ENCODE peak calls at places on chromosomes 13 and 19, in eight cellular contexts. B is AG09319; C is T-helper 2 cell; H is upper lobe of right lung; I is A549; Q is NB4; E is stimulated activated CD8-positive, alpha-beta memory T cell treated with anti-CD3 and anti-CD28 coated beads, Interleukin-15, amount 100 ng/mL, for 1 hour; V is esophagus squamous epithelium. L is an unnamed sample.

GRCh38 chr13:70623260-70623659 is 515.0 kb upstream of the KLHL1 start:
- DNase-seq in B (no peak), I (no peak), Q (peak), V (no peak), H (no peak), C (no peak), E (no peak), L (no peak)

GRCh38 chr19:18233224-18233825 is 7.1 kb upstream of the PDE4C start:
- DNase-seq in E (peak), V (no peak), I (peak), Q (peak), H (peak), C (no peak), B (no peak), L (no peak)

GRCh38 chr19:677601-678380 is 1.6 kb downstream of the FSTL3 start:
- DNase-seq in Q (no peak), C (no peak), V (no peak), B (no peak), H (peak), I (peak), E (no peak), L (no peak)

GRCh38 chr19:42529248-42529764 is 1.0 kb upstream of the CEACAM1 start:
- DNase-seq in C (peak), Q (peak), E (peak), V (no peak), B (peak), I (peak), H (peak), L (peak)

GRCh38 chr13:107025991-107026390 is 458.1 kb upstream of the ARGLU1 start:
- DNase-seq in I (no peak), V (no peak), C (no peak), E (no peak), B (no peak), Q (no peak), H (no peak), L (no peak)

GRCh38 chr13:45325806-45326205 is 15.2 kb downstream of the TPT1 start:
- DNase-seq in E (no peak), H (no peak), C (no peak), B (no peak), V (no peak), I (no peak), Q (peak), L (no peak)

GRCh38 chr19:31598730-31599238 is 249.5 kb upstream of the TSHZ3 start:
- DNase-seq in E (no peak), Q (no peak), V (no peak), B (no peak), I (no peak), H (no peak), C (no peak), L (no peak)

GRCh38 chr19:709965-710714 is 1.4 kb downstream of the PALM start:
- DNase-seq in E (no peak), C (no peak), B (no peak), Q (no peak), V (no peak), H (no peak), I (no peak), L (no peak)

GRCh38 chr13:93843082-93843481 is 616.5 kb downstream of the GPC6 start:
- DNase-seq in C (no peak), H (no peak), I (no peak), V (no peak), Q (no peak), E (no peak), B (no peak), L (no peak)

GRCh38 chr19:56282809-56283208 is 10.3 kb downstream of the EDDM13 start:
- DNase-seq in C (no peak), I (no peak), V (no peak), B (no peak), H (no peak), E (no peak), Q (no peak), L (no peak)

GRCh38 chr13:26558074-26558805 is 757 bp downstream of the WASF3 start:
- DNase-seq in V (no peak), H (no peak), Q (no peak), I (no peak), E (no peak), C (no peak), B (no peak), L (no peak)

GRCh38 chr19:19381007-19381926 is 24.2 kb upstream of the GATAD2A start:
- DNase-seq in E (no peak), H (no peak), V (no peak), C (no peak), Q (no peak), I (no peak), B (no peak), L (no peak)

GRCh38 chr13:99919132-99919531 is 52.4 kb downstream of the ZIC5 start:
- DNase-seq in E (no peak), V (no peak), Q (no peak), H (no peak), B (no peak), C (no peak), I (no peak), L (no peak)

GRCh38 chr13:98222081-98222554 is 45.0 kb upstream of the RNF113B start:
- DNase-seq in I (no peak), H (no peak), C (no peak), E (no peak), Q (no peak), V (no peak), B (no peak), L (no peak)

GRCh38 chr13:27419333-27419732 is 5.1 kb upstream of the GTF3A start:
- DNase-seq in B (no peak), E (no peak), V (no peak), H (no peak), C (no peak), Q (no peak), I (no peak), L (no peak)

GRCh38 chr19:14450168-14450874 is 17.2 kb downstream of the PKN1 start:
- DNase-seq in B (no peak), C (peak), I (peak), E (no peak), Q (peak), H (peak), V (no peak), L (no peak)

GRCh38 chr19:13143135-13143534 is 7.0 kb downstream of the STX10 start:
- DNase-seq in H (no peak), V (no peak), E (no peak), C (no peak), Q (peak), B (peak), I (peak), L (no peak)

GRCh38 chr19:28168557-28168956 is 1044.4 kb downstream of the UQCRFS1 start:
- DNase-seq in C (no peak), B (no peak), V (no peak), I (no peak), E (no peak), Q (no peak), H (no peak), L (no peak)

GRCh38 chr13:24692541-24692940 is 12.3 kb downstream of the ATP12A start:
- DNase-seq in E (no peak), C (no peak), V (no peak), H (peak), Q (no peak), I (no peak), B (no peak), L (no peak)

GRCh38 chr19:14517840-14518505 is at the start of gene DNAJB1:
- DNase-seq in H (peak), E (no peak), V (no peak), B (no peak), C (no peak), Q (peak), I (peak), L (peak)

GRCh38 chr13:105050696-105051095 is 1484.8 kb downstream of the EFNB2 start:
- DNase-seq in H (no peak), B (no peak), Q (no peak), C (no peak), I (no peak), V (no peak), E (no peak), L (no peak)

GRCh38 chr19:49110567-49110966 is 3.6 kb upstream of the LIN7B start:
- DNase-seq in H (no peak), V (no peak), Q (no peak), C (no peak), I (no peak), B (no peak), E (no peak), L (no peak)

GRCh38 chr13:24184855-24185254 is 24.3 kb downstream of the SPATA13 start:
- DNase-seq in H (no peak), C (no peak), I (no peak), B (no peak), V (no peak), E (no peak), Q (no peak), L (no peak)

GRCh38 chr19:28823338-28823961 is 389.5 kb downstream of the UQCRFS1 start:
- DNase-seq in B (no peak), C (no peak), H (no peak), I (no peak), V (no peak), E (no peak), Q (no peak), L (no peak)

GRCh38 chr19:21698215-21698614 is 69.2 kb downstream of the ZNF100 start:
- DNase-seq in V (no peak), Q (peak), I (no peak), C (no peak), E (no peak), H (no peak), B (no peak), L (no peak)

GRCh38 chr13:99375806-99376080 is 68.5 kb upstream of the GPR183 start:
- DNase-seq in V (no peak), H (no peak), I (no peak), Q (no peak), B (no peak), C (no peak), E (no peak), L (no peak)

GRCh38 chr19:8367327-8368001 is 3.5 kb downstream of the ANGPTL4 start:
- DNase-seq in Q (peak), E (no peak), H (peak), C (no peak), V (no peak), I (peak), B (peak), L (no peak)

GRCh38 chr19:13001502-13002388 is 6.5 kb downstream of the NFIX start:
- DNase-seq in Q (no peak), E (no peak), I (no peak), B (no peak), H (no peak), C (no peak), V (no peak), L (no peak)

GRCh38 chr19:38653028-38653571 is 5.7 kb downstream of the ACTN4 start:
- DNase-seq in E (no peak), C (no peak), B (no peak), H (no peak), I (peak), V (no peak), Q (no peak), L (no peak)

GRCh38 chr19:2827840-2828489 is 8.3 kb downstream of the ZNF554 start:
- DNase-seq in I (no peak), B (no peak), E (no peak), C (no peak), V (no peak), H (no peak), Q (peak), L (no peak)

GRCh38 chr13:37617162-37617561 is 18.6 kb upstream of the POSTN start:
- DNase-seq in Q (no peak), V (no peak), H (no peak), E (no peak), C (no peak), B (no peak), I (peak), L (no peak)

GRCh38 chr19:28705008-28705407 is 507.9 kb downstream of the UQCRFS1 start:
- DNase-seq in C (no peak), E (no peak), Q (no peak), I (peak), H (no peak), B (peak), V (no peak), L (no peak)

GRCh38 chr19:48826606-48827020 is 9.7 kb downstream of the HSD17B14 start:
- DNase-seq in I (peak), H (peak), V (no peak), Q (no peak), C (no peak), B (no peak), E (no peak), L (no peak)